ENCODE peak calls at places on chromosomes 4 and X, in nine cellular contexts. T is suprapubic skin, S is type B pancreatic cell, Z is ascending aorta, K is HL-60, D is WERI-Rb-1, J is esophagus squamous epithelium, Y is osteoblast, L is endothelial cell. M is an unnamed sample.
A peak's percentile ranks its signal among the peaks of the same experiment; 100 is the strongest.

GRCh38 chrX:119502727-119503483 is 34.7 kb downstream of the SLC25A5 start:
- DNase-seq in T (peak; percentile 71), S (no peak), Z (no peak), K (no peak), D (no peak), J (no peak), Y (no peak), L (no peak), M (peak; percentile 38)

GRCh38 chr4:124777007-124777406 is 64.5 kb upstream of the ANKRD50 start:
- DNase-seq in T (no peak), S (no peak), Z (no peak), K (no peak), D (no peak), J (no peak), Y (no peak), L (no peak), M (no peak)

GRCh38 chrX:153681175-153681574 is 6.6 kb upstream of the SLC6A8 start:
- DNase-seq in T (no peak), S (no peak), Z (peak; percentile 42), K (no peak), D (peak; percentile 12), J (no peak), Y (peak; percentile 52), L (no peak), M (peak; percentile 57)

GRCh38 chrX:153670748-153671588 is 2.6 kb downstream of the PNCK start:
- DNase-seq in T (no peak), S (no peak), Z (no peak), K (no peak), D (no peak), J (no peak), Y (peak; percentile 80), L (no peak), M (peak; percentile 75)

GRCh38 chr4:11605597-11605996 is 176.9 kb upstream of the HS3ST1 start:
- DNase-seq in T (no peak), S (no peak), Z (no peak), K (no peak), D (no peak), J (no peak), Y (no peak), L (no peak), M (no peak)

GRCh38 chr4:1216869-1217294 is 32.0 kb downstream of the CTBP1 start:
- DNase-seq in T (peak; percentile 71), S (no peak), Z (no peak), K (peak; percentile 87), D (no peak), J (no peak), Y (no peak), L (no peak), M (no peak)

GRCh38 chr4:74087481-74087880 is 11.5 kb downstream of the CXCL2 start:
- DNase-seq in T (no peak), S (no peak), Z (no peak), K (no peak), D (no peak), J (no peak), Y (no peak), L (no peak), M (no peak)

GRCh38 chrX:129743835-129744234 is 5.1 kb downstream of the XPNPEP2 start:
- DNase-seq in T (no peak), S (no peak), Z (no peak), K (no peak), D (no peak), J (no peak), Y (no peak), L (no peak), M (no peak)

GRCh38 chr4:2281575-2282343 is 19.9 kb upstream of the MXD4 start:
- DNase-seq in T (no peak), S (no peak), Z (no peak), K (peak; percentile 38), D (peak; percentile 38), J (no peak), Y (no peak), L (no peak), M (no peak)

GRCh38 chr4:2284161-2284933 is 22.4 kb upstream of the MXD4 start:
- DNase-seq in T (peak; percentile 37), S (no peak), Z (peak; percentile 40), K (no peak), D (no peak), J (no peak), Y (no peak), L (no peak), M (no peak)

GRCh38 chr4:2277956-2278355 is 16.0 kb upstream of the MXD4 start:
- DNase-seq in T (no peak), S (no peak), Z (no peak), K (no peak), D (no peak), J (no peak), Y (no peak), L (no peak), M (no peak)

GRCh38 chr4:2283199-2283711 is 21.3 kb upstream of the MXD4 start:
- DNase-seq in T (no peak), S (no peak), Z (no peak), K (no peak), D (no peak), J (no peak), Y (no peak), L (no peak), M (no peak)

DNA sequence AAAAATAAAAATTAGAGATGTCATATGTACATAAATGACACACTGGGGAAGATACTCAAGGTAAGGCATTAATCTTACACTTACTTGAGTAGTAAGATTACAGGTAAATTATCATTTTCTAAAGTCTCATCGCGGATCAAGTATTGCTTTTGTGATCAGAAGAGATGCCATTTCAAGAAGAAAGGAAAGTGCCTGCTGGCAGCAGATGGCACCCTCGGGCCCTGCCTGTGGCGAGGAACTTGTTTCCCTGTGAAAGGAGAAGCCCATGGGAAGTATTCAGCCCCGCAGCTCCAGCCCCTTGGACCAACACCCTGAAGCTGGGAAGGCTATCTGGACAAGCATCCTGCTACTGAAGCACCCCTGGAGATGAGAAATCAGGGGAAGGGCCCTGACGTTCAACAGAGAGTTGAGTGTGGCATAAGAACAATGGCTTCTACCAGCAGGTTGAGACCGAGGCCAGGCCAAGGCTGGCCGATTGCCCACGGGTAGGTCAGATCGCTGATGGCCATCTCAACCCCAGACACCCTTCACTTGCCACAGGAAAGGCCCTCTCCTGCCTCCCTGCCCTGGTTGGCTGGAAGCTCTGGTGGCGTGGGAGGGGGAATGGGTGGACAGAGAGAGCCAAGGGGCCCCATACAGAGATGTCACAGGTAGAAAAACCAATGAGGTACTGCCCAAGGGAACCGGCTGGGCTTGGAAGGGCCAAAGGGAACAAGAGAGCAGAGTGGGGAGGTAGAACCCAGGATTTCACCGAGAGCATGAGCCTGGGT is 18.8 kb upstream of the MXD4 start:
- DNase-seq in T (no peak), S (no peak), Z (no peak), K (peak; percentile 33), D (no peak), J (no peak), Y (no peak), L (no peak), M (no peak)
- TF ChIP-seq CTCF in T (no peak), S (no peak), Z (no peak), K (no peak), D (peak; percentile 19), J (no peak), Y (peak; percentile 19), L (no peak), M (peak; percentile 58)

GRCh38 chrX:68883800-68884199 is 55.0 kb downstream of the EFNB1 start:
- DNase-seq in T (no peak), S (no peak), Z (no peak), K (no peak), D (no peak), J (no peak), Y (no peak), L (no peak), M (no peak)

GRCh38 chrX:68880846-68881513 is 52.2 kb downstream of the EFNB1 start:
- DNase-seq in T (no peak), S (no peak), Z (no peak), K (no peak), D (no peak), J (no peak), Y (no peak), L (no peak), M (no peak)

GRCh38 chrX:68877606-68878005 is 48.8 kb downstream of the EFNB1 start:
- DNase-seq in T (no peak), S (no peak), Z (no peak), K (no peak), D (no peak), J (no peak), Y (no peak), L (no peak), M (no peak)

GRCh38 chrX:68878977-68879376 is 50.2 kb downstream of the EFNB1 start:
- DNase-seq in T (no peak), S (no peak), Z (no peak), K (no peak), D (no peak), J (no peak), Y (no peak), L (no peak), M (no peak)

GRCh38 chrX:68881911-68882310 is 53.1 kb downstream of the EFNB1 start:
- DNase-seq in T (no peak), S (no peak), Z (no peak), K (no peak), D (no peak), J (no peak), Y (no peak), L (no peak), M (no peak)
- TF ChIP-seq CTCF in T (no peak), S (no peak), Z (no peak), K (no peak), D (no peak), J (no peak), Y (no peak), L (no peak), M (no peak)

DNA sequence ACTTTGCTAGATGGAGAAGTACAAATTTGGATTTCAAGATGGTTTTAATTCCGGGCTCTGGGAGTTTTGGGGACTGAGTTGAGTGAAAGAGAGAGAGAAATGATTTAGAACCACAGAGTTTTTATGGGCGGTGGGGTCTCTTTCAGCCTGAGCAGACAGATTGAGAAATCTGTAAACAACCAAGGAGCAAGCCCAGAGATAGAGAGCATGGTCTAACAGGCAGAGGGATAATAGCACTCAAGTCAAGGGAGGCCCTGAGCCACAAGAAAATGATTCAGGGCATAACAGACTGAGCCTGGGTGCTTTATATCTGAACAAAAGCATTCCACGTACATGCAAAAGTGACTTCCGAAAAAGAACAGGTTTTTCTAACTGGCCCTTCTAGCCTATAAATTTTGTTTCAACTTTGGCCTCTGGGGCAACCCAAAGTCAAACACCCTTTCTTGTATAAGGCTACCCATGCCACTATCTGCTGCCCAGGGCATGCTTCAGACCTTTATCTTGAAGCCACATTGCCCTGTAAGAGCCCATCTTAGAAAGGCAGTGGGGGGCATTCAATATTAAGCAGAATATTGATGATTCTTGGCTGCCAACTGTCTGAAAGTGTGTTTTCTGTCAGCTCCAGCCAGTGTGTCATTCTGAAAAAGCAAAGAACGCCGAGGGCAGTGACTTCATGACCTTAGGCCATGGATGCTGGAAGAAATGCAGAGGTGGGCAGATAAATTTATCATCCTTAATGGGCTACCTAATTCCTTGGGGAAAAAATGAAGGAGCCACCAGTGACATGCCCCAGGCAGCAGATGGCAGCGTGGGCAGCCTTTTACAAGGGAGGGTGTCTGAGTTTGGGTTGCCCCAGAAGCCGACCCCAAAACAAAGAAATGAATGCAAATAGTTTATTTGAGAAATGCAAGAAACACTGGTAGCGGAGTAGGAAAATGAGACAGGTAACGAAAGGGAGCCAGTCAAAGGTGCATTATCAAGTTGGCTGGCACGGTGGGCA is 637.6 kb downstream of the MID1IP1 start:
- DNase-seq in T (no peak), S (no peak), Z (no peak), K (no peak), D (peak; percentile 52), J (no peak), Y (no peak), L (peak; percentile 4), M (no peak)
- TF ChIP-seq CTCF in T (no peak), S (no peak), Z (no peak), K (no peak), D (peak; percentile 58), J (no peak), Y (peak; percentile 13), L (no peak), M (peak; percentile 55)

GRCh38 chrX:110541266-110541665 is 182.6 kb downstream of the RTL9 start:
- DNase-seq in T (no peak), S (no peak), Z (no peak), K (no peak), D (no peak), J (no peak), Y (no peak), L (no peak), M (no peak)
- TF ChIP-seq CTCF in T (no peak), S (no peak), Z (no peak), K (no peak), D (no peak), J (no peak), Y (no peak), L (no peak), M (no peak)